ENCODE peak calls at places on chromosomes 1 and 21, in four cellular contexts. One of them, this sample, is unnamed. For H3K36me3, the result is how much of the 10 kb centered on the place peaks cover.

GRCh38 chr1:174877208-174877673 is 122.5 kb upstream of the CACYBP start:
- DNase-seq in ovary: no peak
- DNase-seq in heart left ventricle: no peak
- DNase-seq in stomach: peak
- DNase-seq in this sample: peak

GRCh38 chr1:168474322-168474721 is 69.5 kb downstream of the XCL2 start:
- DNase-seq in ovary: no peak
- DNase-seq in heart left ventricle: no peak
- DNase-seq in stomach: no peak
- DNase-seq in this sample: no peak

GRCh38 chr1:2124446-2125198 is 70.0 kb downstream of the FAAP20 start:
- DNase-seq in ovary: no peak
- DNase-seq in heart left ventricle: peak
- DNase-seq in stomach: no peak
- DNase-seq in this sample: peak

GRCh38 chr1:56424744-56425493 is 154.4 kb downstream of the PLPP3 start:
- DNase-seq in ovary: peak
- DNase-seq in heart left ventricle: peak
- DNase-seq in stomach: peak
- DNase-seq in this sample: no peak

GRCh38 chr1:88341436-88341835 is 342.6 kb upstream of the PKN2 start:
- DNase-seq in ovary: no peak
- DNase-seq in heart left ventricle: no peak
- DNase-seq in stomach: no peak
- DNase-seq in this sample: no peak

GRCh38 chr21:21226472-21226871 is 228.3 kb downstream of the NCAM2 start:
- DNase-seq in ovary: no peak
- DNase-seq in heart left ventricle: no peak
- DNase-seq in stomach: no peak
- DNase-seq in this sample: no peak

GRCh38 chr1:117842408-117843170 is 86.8 kb downstream of the GDAP2 start:
- DNase-seq in ovary: no peak
- DNase-seq in heart left ventricle: no peak
- DNase-seq in stomach: no peak
- DNase-seq in this sample: no peak

GRCh38 chr1:211935448-211935970 is 99.8 kb downstream of the INTS7 start:
- DNase-seq in ovary: no peak
- DNase-seq in heart left ventricle: no peak
- DNase-seq in stomach: no peak
- DNase-seq in this sample: no peak

GRCh38 chr21:27454234-27454633 is 487.3 kb upstream of the ADAMTS5 start:
- DNase-seq in ovary: no peak
- DNase-seq in heart left ventricle: no peak
- DNase-seq in stomach: no peak
- DNase-seq in this sample: no peak

GRCh38 chr1:114648503-114648902 is 21.3 kb downstream of the DENND2C start:
- DNase-seq in ovary: no peak
- DNase-seq in heart left ventricle: no peak
- DNase-seq in stomach: no peak
- DNase-seq in this sample: no peak

GRCh38 chr1:91427741-91428140 is 23.1 kb upstream of the HFM1 start:
- DNase-seq in ovary: no peak
- DNase-seq in heart left ventricle: no peak
- DNase-seq in stomach: no peak
- DNase-seq in this sample: no peak

GRCh38 chr1:241513378-241513777 is 6.2 kb downstream of the FH start:
- DNase-seq in ovary: no peak
- DNase-seq in heart left ventricle: no peak
- DNase-seq in stomach: no peak
- DNase-seq in this sample: no peak

GRCh38 chr1:186152227-186152944 is 222.7 kb downstream of the TPR start:
- DNase-seq in ovary: no peak
- DNase-seq in heart left ventricle: no peak
- DNase-seq in stomach: no peak
- DNase-seq in this sample: no peak

GRCh38 chr1:115351143-115351542 is 13.1 kb upstream of the NGF start:
- DNase-seq in ovary: no peak
- DNase-seq in heart left ventricle: no peak
- DNase-seq in stomach: no peak
- DNase-seq in this sample: no peak

GRCh38 chr1:181081399-181081798 is 7.1 kb upstream of the IER5 start:
- DNase-seq in ovary: no peak
- DNase-seq in heart left ventricle: no peak
- DNase-seq in stomach: no peak
- DNase-seq in this sample: no peak

DNA sequence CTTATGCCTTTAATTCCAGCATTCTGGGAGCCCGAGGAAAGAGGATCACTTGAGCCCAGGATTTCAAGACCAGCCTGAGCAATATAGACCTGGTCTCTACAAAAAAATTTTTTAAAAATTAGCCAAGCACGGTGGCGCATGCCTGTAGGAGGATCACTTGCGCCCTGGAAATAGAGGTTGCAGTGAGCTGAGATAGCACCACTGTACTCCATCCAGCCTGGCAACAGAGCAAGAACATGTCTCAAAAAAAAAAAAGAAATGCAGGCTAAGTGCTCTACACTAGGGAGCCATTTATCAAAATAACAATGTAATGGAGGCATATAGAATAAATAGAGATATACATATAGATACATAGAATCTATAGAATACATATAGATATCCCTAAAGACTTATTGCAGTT is 23.3 kb downstream of the CEPT1 start:
- DNase-seq in ovary: no peak
- DNase-seq in heart left ventricle: no peak
- DNase-seq in stomach: no peak
- DNase-seq in this sample: no peak
- H3K36me3 ChIP-seq in ovary: under half
- H3K36me3 ChIP-seq in heart left ventricle: under half
- H3K36me3 ChIP-seq in stomach: half or more
- H3K36me3 ChIP-seq in this sample: under half

GRCh38 chr21:42873096-42873495 is 6.2 kb downstream of the WDR4 start:
- DNase-seq in ovary: no peak
- DNase-seq in heart left ventricle: no peak
- DNase-seq in stomach: no peak
- DNase-seq in this sample: no peak
- H3K36me3 ChIP-seq in ovary: under half
- H3K36me3 ChIP-seq in heart left ventricle: half or more
- H3K36me3 ChIP-seq in stomach: half or more
- H3K36me3 ChIP-seq in this sample: under half

GRCh38 chr1:19160831-19161230 is 49.2 kb downstream of the UBR4 start:
- DNase-seq in ovary: no peak
- DNase-seq in heart left ventricle: no peak
- DNase-seq in stomach: no peak
- DNase-seq in this sample: no peak

GRCh38 chr1:19165501-19165900 is 44.6 kb downstream of the UBR4 start:
- DNase-seq in ovary: no peak
- DNase-seq in heart left ventricle: no peak
- DNase-seq in stomach: no peak
- DNase-seq in this sample: no peak

GRCh38 chr1:19164274-19165015 is 45.6 kb downstream of the UBR4 start:
- DNase-seq in ovary: no peak
- DNase-seq in heart left ventricle: no peak
- DNase-seq in stomach: no peak
- DNase-seq in this sample: peak

GRCh38 chr1:19166066-19166465 is 44.0 kb downstream of the UBR4 start:
- DNase-seq in ovary: no peak
- DNase-seq in heart left ventricle: no peak
- DNase-seq in stomach: no peak
- DNase-seq in this sample: no peak

GRCh38 chr1:19163261-19163660 is 46.8 kb downstream of the UBR4 start:
- DNase-seq in ovary: no peak
- DNase-seq in heart left ventricle: no peak
- DNase-seq in stomach: no peak
- DNase-seq in this sample: peak
- H3K36me3 ChIP-seq in ovary: under half
- H3K36me3 ChIP-seq in heart left ventricle: half or more
- H3K36me3 ChIP-seq in stomach: half or more
- H3K36me3 ChIP-seq in this sample: under half

GRCh38 chr21:45282283-45283018 is 5.2 kb downstream of the POFUT2 start:
- DNase-seq in ovary: peak
- DNase-seq in heart left ventricle: no peak
- DNase-seq in stomach: peak
- DNase-seq in this sample: no peak
- H3K36me3 ChIP-seq in ovary: under half
- H3K36me3 ChIP-seq in heart left ventricle: half or more
- H3K36me3 ChIP-seq in stomach: half or more
- H3K36me3 ChIP-seq in this sample: under half

GRCh38 chr1:97046765-97047411 is 325.3 kb downstream of the PTBP2 start:
- DNase-seq in ovary: no peak
- DNase-seq in heart left ventricle: no peak
- DNase-seq in stomach: no peak
- DNase-seq in this sample: no peak

GRCh38 chr1:97041011-97041410 is 319.4 kb downstream of the PTBP2 start:
- DNase-seq in ovary: no peak
- DNase-seq in heart left ventricle: no peak
- DNase-seq in stomach: no peak
- DNase-seq in this sample: no peak

GRCh38 chr1:97047412-97047793 is 325.8 kb downstream of the PTBP2 start:
- DNase-seq in ovary: no peak
- DNase-seq in heart left ventricle: no peak
- DNase-seq in stomach: no peak
- DNase-seq in this sample: no peak

GRCh38 chr1:97042551-97042950 is 321.0 kb downstream of the PTBP2 start:
- DNase-seq in ovary: no peak
- DNase-seq in heart left ventricle: no peak
- DNase-seq in stomach: no peak
- DNase-seq in this sample: no peak

DNA sequence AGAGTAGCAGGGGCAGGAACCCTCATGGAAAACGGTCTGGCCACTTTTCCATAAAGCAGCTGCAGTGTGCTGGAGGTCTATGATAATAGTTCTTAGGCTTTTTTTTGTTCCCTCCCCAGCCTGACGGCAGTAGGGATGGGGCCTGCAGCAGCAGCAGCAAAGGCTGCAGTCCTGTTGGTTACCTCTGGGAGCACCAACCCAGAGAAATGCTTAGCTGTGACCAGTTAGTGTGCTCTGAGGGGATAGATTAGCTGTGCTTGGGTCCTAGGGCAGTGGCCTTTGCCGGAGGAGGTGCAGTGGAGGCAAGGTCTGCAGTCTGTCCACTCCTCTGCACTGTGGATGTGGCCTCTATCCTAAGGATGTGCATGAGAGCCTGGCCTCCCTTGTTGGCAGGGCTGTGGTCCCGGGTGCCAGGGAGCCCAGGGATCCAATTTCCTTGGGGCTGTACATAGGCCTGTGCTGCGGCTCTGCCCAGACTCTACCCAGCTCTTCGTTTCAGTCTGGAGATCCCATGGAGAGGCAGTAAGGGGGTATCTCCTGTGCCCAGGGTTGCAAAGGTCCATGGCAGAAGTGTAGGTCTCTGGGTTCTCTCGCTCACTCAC is 322.7 kb downstream of the PTBP2 start:
- DNase-seq in ovary: no peak
- DNase-seq in heart left ventricle: no peak
- DNase-seq in stomach: no peak
- DNase-seq in this sample: no peak
- H3K36me3 ChIP-seq in ovary: under half
- H3K36me3 ChIP-seq in heart left ventricle: under half
- H3K36me3 ChIP-seq in stomach: under half
- H3K36me3 ChIP-seq in this sample: under half

GRCh38 chr1:29641921-29642320 is 405.6 kb downstream of the PTPRU start:
- DNase-seq in ovary: no peak
- DNase-seq in heart left ventricle: no peak
- DNase-seq in stomach: no peak
- DNase-seq in this sample: no peak

GRCh38 chr1:29638281-29638680 is 402.0 kb downstream of the PTPRU start:
- DNase-seq in ovary: no peak
- DNase-seq in heart left ventricle: no peak
- DNase-seq in stomach: no peak
- DNase-seq in this sample: no peak

GRCh38 chr1:29640428-29640785 is 404.1 kb downstream of the PTPRU start:
- DNase-seq in ovary: no peak
- DNase-seq in heart left ventricle: no peak
- DNase-seq in stomach: no peak
- DNase-seq in this sample: no peak

GRCh38 chr1:29639156-29639736 is 402.9 kb downstream of the PTPRU start:
- DNase-seq in ovary: no peak
- DNase-seq in heart left ventricle: no peak
- DNase-seq in stomach: no peak
- DNase-seq in this sample: no peak

DNA sequence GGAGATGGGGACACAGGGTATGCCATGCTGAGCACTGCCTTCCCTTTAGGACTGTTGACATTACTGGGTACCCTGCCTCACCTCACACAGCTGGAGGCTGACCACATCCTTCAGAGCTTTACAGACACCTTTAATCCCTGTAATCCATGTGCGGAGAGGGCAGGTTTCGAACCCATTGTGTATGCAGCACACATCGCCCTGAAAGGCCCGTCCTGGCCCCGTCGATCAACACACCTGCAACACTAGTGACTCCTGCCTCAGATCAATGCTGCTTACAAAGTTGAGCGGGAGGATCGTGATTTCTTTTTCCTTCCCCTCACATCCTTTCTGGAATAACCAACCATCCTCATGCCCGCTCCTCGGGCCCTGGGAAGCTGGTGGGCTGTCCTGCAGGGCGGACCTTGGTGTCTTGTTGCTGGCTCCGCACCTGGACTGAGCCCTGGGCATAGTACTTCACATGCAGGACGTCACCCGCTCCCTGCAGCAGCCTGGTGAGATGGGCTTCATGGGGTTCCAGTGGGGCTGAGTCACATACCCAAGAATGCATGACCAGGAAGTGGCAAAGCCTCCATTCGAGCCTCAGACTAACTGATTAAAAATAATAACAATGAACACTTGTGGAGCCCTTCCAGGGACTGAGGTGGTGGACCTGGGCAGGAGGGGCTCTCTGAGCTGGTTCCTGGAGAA is 403.6 kb downstream of the PTPRU start:
- DNase-seq in ovary: no peak
- DNase-seq in heart left ventricle: no peak
- DNase-seq in stomach: no peak
- DNase-seq in this sample: no peak
- H3K36me3 ChIP-seq in ovary: under half
- H3K36me3 ChIP-seq in heart left ventricle: under half
- H3K36me3 ChIP-seq in stomach: under half
- H3K36me3 ChIP-seq in this sample: under half

DNA sequence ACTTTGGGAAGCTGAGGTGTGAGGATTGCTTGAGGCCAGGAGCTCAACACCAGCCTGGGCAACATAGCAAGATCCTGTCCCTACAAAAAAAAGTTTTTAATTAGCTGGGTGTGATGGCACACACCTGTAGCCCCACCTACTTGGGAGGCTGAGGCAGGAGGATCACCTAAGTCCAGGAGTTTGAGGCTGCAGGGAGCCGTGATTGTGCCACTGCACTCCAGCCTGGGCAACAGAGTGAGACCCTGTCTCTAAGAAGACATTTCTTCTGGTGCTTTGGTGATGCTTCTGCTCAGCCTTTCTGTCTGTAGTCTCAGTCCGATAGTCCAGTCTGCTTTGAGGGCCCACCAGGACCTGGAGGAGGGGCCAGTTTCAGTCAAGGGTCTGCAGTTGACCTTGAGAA is 8.3 kb downstream of the PGD start:
- DNase-seq in ovary: no peak
- DNase-seq in heart left ventricle: no peak
- DNase-seq in stomach: no peak
- DNase-seq in this sample: no peak
- H3K36me3 ChIP-seq in ovary: under half
- H3K36me3 ChIP-seq in heart left ventricle: half or more
- H3K36me3 ChIP-seq in stomach: half or more
- H3K36me3 ChIP-seq in this sample: under half

GRCh38 chr1:28770601-28771165 is 33.9 kb downstream of the YTHDF2 start:
- DNase-seq in ovary: no peak
- DNase-seq in heart left ventricle: no peak
- DNase-seq in stomach: no peak
- DNase-seq in this sample: no peak
- H3K36me3 ChIP-seq in ovary: under half
- H3K36me3 ChIP-seq in heart left ventricle: under half
- H3K36me3 ChIP-seq in stomach: half or more
- H3K36me3 ChIP-seq in this sample: under half

This sample was measured in mucosa of descending colon.